ENCODE peak calls at places on chromosome 20, in nine cellular contexts. Y is transverse colon, R is ovary, G is A549, V is sigmoid colon, T is suprapubic skin, D is HepG2, E is SK-N-SH, L is K562. K is an unnamed sample.

GRCh38 chr20:32780749-32781402 is 18.7 kb downstream of the DNMT3B start:
- DNase-seq in Y (no peak), R (no peak), G (no peak), V (no peak), T (no peak), D (no peak), E (no peak), L (no peak), K (no peak)

GRCh38 chr20:34642009-34642408 is 34.9 kb downstream of the PIGU start:
- DNase-seq in Y (no peak), R (no peak), G (no peak), V (no peak), T (no peak), D (no peak), E (no peak), L (no peak), K (no peak)

GRCh38 chr20:13995086-13995665 is at the start of gene MACROD2:
- DNase-seq in Y (peak; percentile 96), R (peak; percentile 98), G (peak; percentile 96), V (peak; percentile 95), T (peak; percentile 90), D (peak; percentile 49), E (peak; percentile 99), L (peak; percentile 4), K (peak; percentile 91)

GRCh38 chr20:11389188-11389587 is 528.5 kb upstream of the BTBD3 start:
- DNase-seq in Y (no peak), R (no peak), G (no peak), V (no peak), T (no peak), D (no peak), E (no peak), L (no peak), K (no peak)

GRCh38 chr20:41179961-41180360 is 42.6 kb downstream of the PLCG1 start:
- DNase-seq in Y (no peak), R (no peak), G (no peak), V (no peak), T (peak; percentile 38), D (no peak), E (no peak), L (no peak), K (no peak)

GRCh38 chr20:32585011-32585518 is at the start of gene NOL4L:
- DNase-seq in Y (no peak), R (peak; percentile 51), G (no peak), V (no peak), T (no peak), D (no peak), E (peak; percentile 81), L (peak; percentile 87), K (peak; percentile 89)

GRCh38 chr20:16803965-16804792 is 56.0 kb downstream of the OTOR start:
- DNase-seq in Y (peak; percentile 38), R (peak; percentile 64), G (peak; percentile 51), V (peak; percentile 65), T (no peak), D (peak; percentile 47), E (peak; percentile 67), L (peak; percentile 61), K (no peak)

GRCh38 chr20:38369387-38369786 is 23.1 kb downstream of the LBP start:
- DNase-seq in Y (no peak), R (no peak), G (no peak), V (no peak), T (no peak), D (peak; percentile 47), E (peak; percentile 50), L (peak; percentile 79), K (no peak)

GRCh38 chr20:49388790-49389189 is 93.7 kb downstream of the KCNB1 start:
- DNase-seq in Y (no peak), R (no peak), G (no peak), V (no peak), T (no peak), D (no peak), E (no peak), L (no peak), K (no peak)

GRCh38 chr20:47502801-47503239 is 1.1 kb downstream of the NCOA3 start:
- DNase-seq in Y (no peak), R (no peak), G (peak; percentile 44), V (no peak), T (no peak), D (peak; percentile 52), E (peak; percentile 39), L (no peak), K (no peak)

DNA sequence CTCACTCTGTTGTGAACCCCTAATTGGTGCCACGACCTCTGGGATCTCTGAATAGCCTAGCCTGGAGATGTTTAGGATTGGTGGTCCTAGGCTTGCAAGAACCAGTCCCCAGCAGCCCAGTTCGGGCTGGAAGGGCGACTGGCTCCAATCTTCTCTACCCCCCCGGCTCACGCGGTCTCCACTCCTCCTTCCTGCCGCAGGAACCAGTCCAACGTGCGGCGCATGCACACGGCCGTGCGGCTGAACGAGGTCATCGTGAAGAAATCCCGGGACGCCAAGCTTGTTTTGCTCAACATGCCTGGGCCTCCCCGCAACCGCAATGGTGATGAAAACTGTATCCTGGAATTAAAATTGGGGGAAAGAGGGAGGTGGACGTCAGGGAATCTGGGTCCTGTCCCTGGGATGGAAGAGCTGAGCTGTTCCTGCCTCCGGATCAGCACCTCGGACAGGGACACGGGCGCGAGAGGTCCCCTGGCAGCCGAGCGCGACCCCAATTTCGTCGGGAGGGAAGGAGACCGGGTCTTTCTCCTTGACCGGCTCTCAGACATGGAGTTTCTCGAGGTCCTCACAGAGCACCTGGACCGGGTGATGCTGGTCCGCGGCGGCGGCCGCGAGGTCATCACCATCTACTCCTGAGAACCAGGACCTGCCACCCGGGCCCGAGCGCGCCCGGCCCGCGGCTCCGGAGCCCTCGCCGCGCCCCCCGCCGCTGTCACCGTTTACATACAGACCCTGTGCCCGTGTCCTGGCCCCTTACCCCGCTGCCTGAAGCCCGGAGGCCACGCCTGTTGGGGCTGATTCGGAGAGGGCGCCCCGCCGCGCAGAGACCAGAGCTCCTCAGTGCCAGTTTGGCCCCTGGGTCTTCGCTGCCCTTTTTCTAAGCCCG is 28.2 kb downstream of the SLC12A5 start:
- DNase-seq in Y (no peak), R (peak; percentile 84), G (no peak), V (peak; percentile 37), T (no peak), D (no peak), E (no peak), L (peak; percentile 71), K (peak; percentile 86)
- TF ChIP-seq EP300 in Y (no peak), R (no peak), G (no peak), V (no peak), T (no peak), D (no peak), E (no peak), L (no peak), K (no peak)

GRCh38 chr20:37295001-37295400 is 5.5 kb downstream of the MANBAL start:
- DNase-seq in Y (no peak), R (no peak), G (peak; percentile 96), V (peak; percentile 87), T (no peak), D (no peak), E (no peak), L (peak; percentile 39), K (no peak)
- H3K4me1 ChIP-seq in Y (peaks cover 36% of the 10 kb centered on the region), R (peaks cover 10% of the 10 kb centered on the region), G (peaks cover 78% of the 10 kb centered on the region), V (peaks cover 85% of the 10 kb centered on the region), T (peaks cover 51% of the 10 kb centered on the region), D (peaks cover 38% of the 10 kb centered on the region), E (peaks cover 24% of the 10 kb centered on the region), L (peaks cover 26% of the 10 kb centered on the region), K (peaks cover 38% of the 10 kb centered on the region)

GRCh38 chr20:57892471-57892870 is 182.7 kb upstream of the PMEPA1 start:
- DNase-seq in Y (no peak), R (no peak), G (no peak), V (peak; percentile 29), T (no peak), D (no peak), E (no peak), L (no peak), K (no peak)

GRCh38 chr20:57894096-57894495 is 184.3 kb upstream of the PMEPA1 start:
- DNase-seq in Y (no peak), R (no peak), G (no peak), V (peak; percentile 7), T (no peak), D (no peak), E (no peak), L (no peak), K (no peak)

GRCh38 chr20:57895161-57895855 is 185.5 kb upstream of the PMEPA1 start:
- DNase-seq in Y (no peak), R (no peak), G (no peak), V (peak; percentile 36), T (no peak), D (no peak), E (no peak), L (no peak), K (no peak)

GRCh38 chr20:57894522-57894921 is 184.7 kb upstream of the PMEPA1 start:
- DNase-seq in Y (no peak), R (no peak), G (no peak), V (no peak), T (no peak), D (no peak), E (no peak), L (no peak), K (no peak)

DNA sequence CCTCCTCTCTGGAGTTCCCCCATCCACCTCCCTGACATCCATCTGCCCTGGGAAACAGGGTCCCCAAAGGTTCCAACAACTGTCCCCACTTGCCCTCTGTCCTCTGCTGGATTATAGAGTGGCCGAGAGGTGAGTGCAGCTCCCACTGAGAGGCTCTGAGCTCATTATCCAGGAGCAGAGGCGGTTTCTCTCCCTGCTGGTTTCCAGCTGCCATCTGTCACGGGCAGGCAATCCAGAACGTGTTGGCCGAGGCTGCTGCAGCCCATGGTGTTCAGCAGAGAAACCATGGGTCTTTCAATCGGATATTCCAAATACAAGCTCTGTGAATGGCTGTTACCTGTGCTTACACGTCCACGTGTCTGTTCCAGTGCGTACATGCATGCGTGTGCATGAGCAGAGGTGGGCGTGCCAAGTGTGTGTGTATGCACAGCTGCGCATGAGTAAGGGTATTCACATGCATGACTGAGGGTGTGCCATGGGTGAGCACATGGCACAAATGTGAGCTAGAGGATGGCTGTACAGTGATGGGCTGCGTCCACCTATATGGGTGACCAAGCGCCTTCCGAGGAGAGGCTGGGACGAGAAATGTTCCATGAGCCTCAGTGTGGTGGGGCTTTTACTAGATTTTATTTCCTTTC is 183.7 kb upstream of the PMEPA1 start:
- DNase-seq in Y (no peak), R (no peak), G (no peak), V (peak; percentile 11), T (no peak), D (no peak), E (no peak), L (no peak), K (no peak)
- TF ChIP-seq EP300 in Y (no peak), R (no peak), G (no peak), V (no peak), T (no peak), D (no peak), E (no peak), L (no peak), K (no peak)

DNA sequence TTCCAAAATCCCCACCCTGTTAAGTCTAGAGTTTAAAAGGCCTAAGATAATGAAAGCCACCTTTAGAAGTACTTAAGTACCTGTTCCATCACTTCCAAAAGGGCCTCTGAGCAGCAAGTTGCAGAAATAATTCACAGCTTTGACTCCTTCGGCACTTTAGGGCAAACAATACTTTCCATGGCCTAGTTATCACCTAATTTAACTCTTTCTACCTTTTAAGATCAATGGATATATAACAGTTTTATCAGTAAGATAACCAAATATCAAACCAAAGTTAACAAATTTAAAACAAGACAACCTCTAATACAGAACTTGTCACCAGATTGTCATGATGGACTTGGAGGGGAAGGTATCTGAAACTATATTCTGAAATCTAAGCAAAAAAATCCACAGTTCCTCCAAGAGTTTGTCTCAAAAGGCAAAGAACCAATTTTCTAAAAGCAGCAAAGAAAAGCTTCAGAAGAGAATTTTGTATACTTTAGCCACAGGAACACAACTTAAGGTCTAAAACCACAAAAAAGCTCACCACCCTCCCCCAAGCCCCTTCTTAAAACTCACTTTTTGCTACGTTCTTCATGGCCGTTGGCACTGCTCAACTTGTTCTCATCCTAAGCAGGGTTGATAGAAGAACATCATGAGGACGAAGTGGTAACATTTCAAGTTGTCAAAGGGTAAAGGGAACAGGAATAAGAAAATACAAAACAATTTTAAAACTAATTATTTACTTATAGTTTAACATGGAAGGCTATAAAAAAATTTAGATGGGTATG is 3.5 kb downstream of the RBM39 start:
- DNase-seq in Y (no peak), R (no peak), G (no peak), V (no peak), T (no peak), D (no peak), E (no peak), L (no peak), K (no peak)
- H3K4me1 ChIP-seq in Y (peaks cover 63% of the 10 kb centered on the region), R (peaks cover 4% of the 10 kb centered on the region), G (peaks cover 63% of the 10 kb centered on the region), V (peaks cover 75% of the 10 kb centered on the region), T (peaks cover 72% of the 10 kb centered on the region), D (peaks cover 75% of the 10 kb centered on the region), E (peaks cover 12% of the 10 kb centered on the region), L (peaks cover 18% of the 10 kb centered on the region), K (peaks cover 66% of the 10 kb centered on the region)